ENCODE peak calls at places on chromosomes 4 and X, in five cellular contexts. P, B, X, C and U are unnamed samples.

GRCh38 chrX:153052534-153052933 is 3.7 kb upstream of the PNMA3 start:
- DNase-seq in P (no peak), B (no peak), X (no peak), C (no peak), U (no peak)

GRCh38 chr4:183478926-183479325 is 25.9 kb upstream of the ING2 start:
- DNase-seq in P (no peak), B (no peak), X (no peak), C (no peak), U (no peak)

GRCh38 chr4:18389118-18389517 is 367.6 kb upstream of the LCORL start:
- DNase-seq in P (no peak), B (no peak), X (no peak), C (no peak), U (no peak)

GRCh38 chr4:169024762-169025161 is 14.7 kb upstream of the CBR4 start:
- DNase-seq in P (peak; percentile 30), B (no peak), X (peak; percentile 17), C (no peak), U (no peak)

GRCh38 chrX:110055616-110056015 is 52.7 kb downstream of the TMEM164 start:
- DNase-seq in P (no peak), B (no peak), X (no peak), C (no peak), U (no peak)

GRCh38 chr4:13312264-13312663 is 171.9 kb downstream of the RAB28 start:
- DNase-seq in P (peak; percentile 10), B (no peak), X (no peak), C (no peak), U (no peak)

GRCh38 chrX:71992711-71993110 is 82.1 kb downstream of the NHSL2 start:
- DNase-seq in P (no peak), B (no peak), X (no peak), C (peak; percentile 62), U (no peak)

GRCh38 chrX:57211906-57212305 is 74.6 kb upstream of the FAAH2 start:
- DNase-seq in P (peak; percentile 19), B (no peak), X (no peak), C (no peak), U (no peak)

GRCh38 chrX:20263474-20263873 is 3.2 kb downstream of the RPS6KA3 start:
- DNase-seq in P (no peak), B (no peak), X (no peak), C (no peak), U (no peak)

GRCh38 chr4:38266616-38267015 is 306.4 kb downstream of the PTTG2 start:
- DNase-seq in P (no peak), B (peak; percentile 77), X (no peak), C (no peak), U (no peak)

GRCh38 chr4:38099020-38099600 is 138.9 kb downstream of the PTTG2 start:
- DNase-seq in P (no peak), B (no peak), X (no peak), C (no peak), U (no peak)

GRCh38 chr4:89111833-89112563 is 665 bp downstream of the TIGD2 start:
- DNase-seq in P (peak; percentile 48), B (no peak), X (no peak), C (no peak), U (no peak)

GRCh38 chr4:25103423-25103822 is 56.8 kb downstream of the SEPSECS start:
- DNase-seq in P (no peak), B (no peak), X (no peak), C (no peak), U (no peak)

GRCh38 chrX:54530358-54530900 is 410 bp downstream of the GNL3L start:
- DNase-seq in P (no peak), B (no peak), X (no peak), C (no peak), U (peak; percentile 1)

GRCh38 chrX:53714580-53715335 is 28.2 kb upstream of the HUWE1 start:
- DNase-seq in P (peak; percentile 15), B (no peak), X (no peak), C (peak; percentile 43), U (peak; percentile 70)

GRCh38 chrX:34810364-34810763 is 132.2 kb upstream of the FAM47B start:
- DNase-seq in P (no peak), B (no peak), X (no peak), C (no peak), U (no peak)

GRCh38 chrX:20067709-20068315 is 48.9 kb downstream of the MAP7D2 start:
- DNase-seq in P (peak; percentile 1), B (peak; percentile 42), X (peak; percentile 41), C (no peak), U (no peak)

GRCh38 chr4:98625399-98625798 is 33.0 kb downstream of the TSPAN5 start:
- DNase-seq in P (no peak), B (no peak), X (no peak), C (no peak), U (no peak)

GRCh38 chr4:8725845-8726244 is 133.3 kb downstream of the CPZ start:
- DNase-seq in P (no peak), B (no peak), X (peak; percentile 1), C (no peak), U (no peak)